ENCODE peak calls at places on chromosomes 16 and 17, in ten cellular contexts. G is thoracic aorta, P is choroid plexus epithelial cell, E is ovary, R is fibroblast of pulmonary artery, U is Calu3, H is left lung, Y is brain microvascular endothelial cell, C is MM.1S, K is cardiac muscle cell. L is an unnamed sample.
A peak's percentile ranks its signal among the peaks of the same experiment; 100 is the strongest.

GRCh38 chr17:32859857-32860525 is 16.9 kb downstream of the MYO1D start:
- DNase-seq in G (no peak), P (no peak), E (no peak), R (no peak), U (no peak), H (no peak), Y (no peak), C (no peak), K (no peak), L (no peak)

GRCh38 chr16:87780385-87780989 is 14.7 kb upstream of the KLHDC4 start:
- DNase-seq in G (no peak), P (peak; percentile 46), E (no peak), R (peak; percentile 74), U (no peak), H (no peak), Y (peak; percentile 52), C (peak; percentile 47), K (peak; percentile 84), L (no peak)

GRCh38 chr17:82802141-82802540 is 37.7 kb downstream of the ZNF750 start:
- DNase-seq in G (no peak), P (no peak), E (no peak), R (peak; percentile 28), U (no peak), H (no peak), Y (no peak), C (no peak), K (peak; percentile 24), L (no peak)

GRCh38 chr16:931651-932500 is 38.9 kb downstream of the LMF1 start:
- DNase-seq in G (no peak), P (no peak), E (no peak), R (no peak), U (no peak), H (peak; percentile 63), Y (no peak), C (no peak), K (no peak), L (peak; percentile 51)

GRCh38 chr17:15945493-15946209 is 721 bp downstream of the ADORA2B start:
- DNase-seq in G (no peak), P (peak; percentile 61), E (no peak), R (no peak), U (no peak), H (peak; percentile 85), Y (no peak), C (no peak), K (peak; percentile 42), L (no peak)

GRCh38 chr17:65183736-65184135 is 46.6 kb downstream of the RGS9 start:
- DNase-seq in G (no peak), P (peak; percentile 64), E (no peak), R (peak; percentile 78), U (no peak), H (no peak), Y (no peak), C (no peak), K (peak; percentile 71), L (no peak)

GRCh38 chr16:80347900-80348299 is 192.9 kb upstream of the DYNLRB2 start:
- DNase-seq in G (no peak), P (peak; percentile 2), E (peak; percentile 59), R (peak; percentile 3), U (no peak), H (no peak), Y (no peak), C (no peak), K (no peak), L (no peak)

GRCh38 chr16:10970065-10970464 is 25.7 kb downstream of the CLEC16A start:
- DNase-seq in G (peak; percentile 49), P (no peak), E (no peak), R (peak; percentile 52), U (no peak), H (no peak), Y (no peak), C (no peak), K (no peak), L (no peak)

GRCh38 chr17:50425682-50426471 is at the start of gene ACSF2:
- DNase-seq in G (no peak), P (peak; percentile 41), E (peak; percentile 77), R (peak; percentile 40), U (peak; percentile 87), H (peak; percentile 95), Y (peak; percentile 27), C (peak; percentile 74), K (peak; percentile 65), L (no peak)

GRCh38 chr16:28264656-28265055 is 27.7 kb upstream of the SBK1 start:
- DNase-seq in G (no peak), P (peak; percentile 23), E (no peak), R (peak; percentile 88), U (peak; percentile 76), H (no peak), Y (no peak), C (no peak), K (peak; percentile 81), L (no peak)

GRCh38 chr16:56657555-56658430 is at the start of gene MT1F:
- DNase-seq in G (no peak), P (peak; percentile 25), E (no peak), R (peak; percentile 29), U (peak; percentile 83), H (peak; percentile 94), Y (peak; percentile 22), C (peak; percentile 36), K (peak; percentile 55), L (no peak)

GRCh38 chr16:70510216-70510615 is 13.1 kb downstream of the COG4 start:
- DNase-seq in G (no peak), P (no peak), E (no peak), R (no peak), U (no peak), H (no peak), Y (no peak), C (no peak), K (no peak), L (no peak)

GRCh38 chr16:56600398-56600999 is 7.9 kb upstream of the MT2A start:
- DNase-seq in G (no peak), P (peak; percentile 79), E (no peak), R (peak; percentile 64), U (peak; percentile 66), H (no peak), Y (peak; percentile 60), C (peak; percentile 66), K (peak; percentile 65), L (no peak)

GRCh38 chr17:28896884-28897768 is at the start of gene FLOT2:
- DNase-seq in G (peak; percentile 19), P (peak; percentile 73), E (peak; percentile 76), R (peak; percentile 69), U (peak; percentile 61), H (peak; percentile 91), Y (no peak), C (peak; percentile 59), K (peak; percentile 67), L (no peak)
- TF ChIP-seq CTCF in G (peak; percentile 27), P (peak; percentile 37), E (peak; percentile 11), R (peak; percentile 24), U (peak; percentile 41), H (peak; percentile 30), Y (peak; percentile 53), C (peak; percentile 34), K (peak; percentile 19), L (peak; percentile 29)

GRCh38 chr17:69084911-69085310 is 24.2 kb upstream of the ABCA9 start:
- DNase-seq in G (no peak), P (no peak), E (no peak), R (no peak), U (peak; percentile 11), H (no peak), Y (no peak), C (no peak), K (no peak), L (no peak)
- TF ChIP-seq CTCF in G (peak; percentile 16), P (peak; percentile 54), E (no peak), R (peak; percentile 40), U (peak; percentile 21), H (no peak), Y (peak; percentile 67), C (peak; percentile 30), K (peak; percentile 38), L (peak; percentile 53)

DNA sequence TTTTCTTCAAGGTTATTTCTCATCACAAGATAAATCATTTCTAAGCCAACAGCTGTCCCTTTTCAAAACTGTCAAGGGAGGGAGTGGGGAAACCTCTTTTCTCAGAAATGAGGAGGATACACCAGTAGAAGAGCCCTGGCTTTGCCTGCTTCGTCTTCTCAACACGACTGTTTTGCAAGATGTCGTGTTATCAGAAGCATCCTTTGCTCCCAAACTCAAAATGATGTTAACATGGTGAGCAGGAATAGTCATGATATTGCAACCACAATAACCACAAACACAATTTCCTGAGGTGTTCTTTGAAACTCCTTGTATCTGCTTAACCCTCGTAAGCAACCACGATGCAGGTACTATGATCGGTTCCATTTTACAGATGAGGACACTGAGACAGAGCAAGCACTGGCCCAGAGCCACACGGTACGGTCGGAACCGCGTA is 116.3 kb downstream of the ADCY9 start:
- DNase-seq in G (no peak), P (peak; percentile 39), E (no peak), R (peak; percentile 67), U (no peak), H (no peak), Y (no peak), C (peak; percentile 11), K (peak; percentile 69), L (no peak)
- TF ChIP-seq CTCF in G (no peak), P (no peak), E (no peak), R (no peak), U (no peak), H (no peak), Y (no peak), C (no peak), K (no peak), L (no peak)

GRCh38 chr16:66318505-66318904 is 48.0 kb upstream of the CDH5 start:
- DNase-seq in G (no peak), P (no peak), E (no peak), R (no peak), U (no peak), H (no peak), Y (no peak), C (no peak), K (no peak), L (no peak)

GRCh38 chr16:66320774-66321173 is 45.7 kb upstream of the CDH5 start:
- DNase-seq in G (no peak), P (no peak), E (no peak), R (no peak), U (no peak), H (no peak), Y (no peak), C (no peak), K (no peak), L (no peak)

GRCh38 chr16:66311306-66311705 is 55.2 kb upstream of the CDH5 start:
- DNase-seq in G (no peak), P (no peak), E (no peak), R (no peak), U (no peak), H (no peak), Y (no peak), C (no peak), K (no peak), L (no peak)

GRCh38 chr16:66309409-66309808 is 57.1 kb upstream of the CDH5 start:
- DNase-seq in G (no peak), P (no peak), E (no peak), R (no peak), U (no peak), H (no peak), Y (no peak), C (no peak), K (no peak), L (no peak)

DNA sequence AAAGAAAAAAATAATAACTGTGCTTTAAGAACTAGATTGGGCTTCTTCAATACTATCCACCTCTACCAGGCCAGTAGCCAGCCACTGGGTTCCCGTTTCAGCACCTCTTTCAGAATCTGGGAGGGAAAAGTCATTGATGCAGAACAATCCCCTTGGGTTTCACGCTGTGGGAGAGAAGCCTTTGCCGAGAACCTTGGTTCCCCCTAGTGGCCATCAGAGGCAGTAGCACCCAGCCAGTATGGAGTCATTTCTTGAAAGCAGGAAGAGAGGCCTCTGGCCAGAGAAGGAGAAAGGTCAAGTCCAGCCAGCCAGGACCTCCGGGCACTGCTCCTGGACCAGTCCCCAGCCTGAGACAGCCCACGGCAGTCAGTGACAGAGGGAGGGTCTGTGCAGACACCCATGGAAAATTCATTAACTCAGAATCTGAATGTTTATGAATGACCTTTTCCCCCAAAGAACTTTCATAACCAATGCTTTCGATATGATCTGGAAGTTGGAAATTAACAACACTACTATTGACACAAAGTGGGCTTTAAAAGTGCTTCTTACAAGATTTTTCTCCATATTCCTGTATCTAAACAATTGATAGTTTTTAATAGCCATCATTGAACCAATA is 51.2 kb upstream of the CDH5 start:
- DNase-seq in G (peak; percentile 25), P (peak; percentile 86), E (peak; percentile 61), R (peak; percentile 84), U (peak; percentile 80), H (no peak), Y (peak; percentile 54), C (peak; percentile 69), K (peak; percentile 88), L (peak; percentile 15)
- TF ChIP-seq CTCF in G (peak; percentile 97), P (peak; percentile 99), E (peak; percentile 71), R (no peak), U (peak; percentile 96), H (peak; percentile 95), Y (peak; percentile 100), C (peak; percentile 94), K (peak; percentile 99), L (peak; percentile 99)